ENCODE peak calls at places on chromosomes 1 and 21, in eight cellular contexts. A is A549, T is HCT116, Q is upper lobe of left lung, C is right lobe of liver, Y is body of pancreas, J is IMR-90, G is HepG2. R is an unnamed sample.

GRCh38 chr1:179156026-179156425 is 73.5 kb downstream of the ABL2 start:
- ATAC-seq in A (no peak), T (no peak), Q (no peak), C (no peak), Y (no peak), J (no peak), G (no peak), R (no peak)

GRCh38 chr1:113850127-113850796 is 21.2 kb downstream of the PTPN22 start:
- ATAC-seq in A (no peak), T (no peak), Q (no peak), C (no peak), Y (no peak), J (no peak), G (no peak), R (no peak)

GRCh38 chr1:112322018-112322417 is 74.0 kb upstream of the CTTNBP2NL start:
- ATAC-seq in A (no peak), T (no peak), Q (no peak), C (peak; percentile 36), Y (no peak), J (no peak), G (no peak), R (no peak)

GRCh38 chr1:81506691-81507090 is 294.0 kb upstream of the ADGRL2 start:
- ATAC-seq in A (no peak), T (no peak), Q (no peak), C (peak; percentile 24), Y (no peak), J (no peak), G (no peak), R (no peak)

GRCh38 chr1:44489481-44489880 is 84.4 kb downstream of the RNF220 start:
- ATAC-seq in A (no peak), T (no peak), Q (no peak), C (no peak), Y (no peak), J (peak; percentile 28), G (no peak), R (no peak)

GRCh38 chr1:236122176-236122575 is 20.2 kb upstream of the GPR137B start:
- ATAC-seq in A (no peak), T (no peak), Q (no peak), C (no peak), Y (no peak), J (no peak), G (no peak), R (no peak)

GRCh38 chr1:83746234-83746633 is 252.7 kb downstream of the TTLL7 start:
- ATAC-seq in A (no peak), T (no peak), Q (no peak), C (peak; percentile 66), Y (no peak), J (no peak), G (no peak), R (no peak)

GRCh38 chr1:57761628-57762027 is 337.8 kb upstream of the DAB1 start:
- ATAC-seq in A (no peak), T (no peak), Q (no peak), C (no peak), Y (no peak), J (no peak), G (no peak), R (no peak)

GRCh38 chr1:115426271-115426771 is 88.3 kb upstream of the NGF start:
- ATAC-seq in A (peak; percentile 68), T (no peak), Q (peak; percentile 20), C (peak; percentile 36), Y (peak; percentile 86), J (peak; percentile 78), G (no peak), R (peak; percentile 53)

GRCh38 chr1:34928865-34929496 is 469 bp downstream of the DLGAP3 start:
- ATAC-seq in A (no peak), T (no peak), Q (no peak), C (peak; percentile 19), Y (peak; percentile 41), J (peak; percentile 36), G (peak; percentile 26), R (no peak)

GRCh38 chr1:172002725-172003345 is 161.5 kb downstream of the DNM3 start:
- ATAC-seq in A (peak; percentile 68), T (no peak), Q (no peak), C (peak; percentile 62), Y (no peak), J (peak; percentile 69), G (no peak), R (no peak)

GRCh38 chr21:35969281-35969680 is 91.0 kb downstream of the SETD4 start:
- ATAC-seq in A (no peak), T (no peak), Q (no peak), C (no peak), Y (no peak), J (no peak), G (no peak), R (no peak)

GRCh38 chr1:79478728-79479373 is 472.3 kb upstream of the ADGRL4 start:
- ATAC-seq in A (no peak), T (no peak), Q (no peak), C (no peak), Y (no peak), J (no peak), G (no peak), R (no peak)

GRCh38 chr1:32205401-32206370 is at the start of gene IQCC:
- ATAC-seq in A (peak; percentile 84), T (peak; percentile 87), Q (peak; percentile 90), C (peak; percentile 92), Y (peak; percentile 89), J (peak; percentile 73), G (peak; percentile 74), R (peak; percentile 88)
- TF ChIP-seq POLR2A in A (peak; percentile 57), T (peak; percentile 44), Q (peak; percentile 66), C (peak; percentile 41), Y (peak; percentile 90), J (peak; percentile 75), G (peak; percentile 64), R (peak; percentile 43)

GRCh38 chr1:169451425-169451824 is 24.2 kb upstream of the CCDC181 start:
- ATAC-seq in A (no peak), T (no peak), Q (no peak), C (peak; percentile 29), Y (no peak), J (no peak), G (no peak), R (no peak)

GRCh38 chr1:169456029-169456428 is 28.8 kb upstream of the CCDC181 start:
- ATAC-seq in A (no peak), T (no peak), Q (no peak), C (no peak), Y (no peak), J (no peak), G (no peak), R (no peak)

GRCh38 chr1:169457443-169457842 is 28.3 kb downstream of the SLC19A2 start:
- ATAC-seq in A (no peak), T (no peak), Q (no peak), C (no peak), Y (no peak), J (no peak), G (no peak), R (no peak)

DNA sequence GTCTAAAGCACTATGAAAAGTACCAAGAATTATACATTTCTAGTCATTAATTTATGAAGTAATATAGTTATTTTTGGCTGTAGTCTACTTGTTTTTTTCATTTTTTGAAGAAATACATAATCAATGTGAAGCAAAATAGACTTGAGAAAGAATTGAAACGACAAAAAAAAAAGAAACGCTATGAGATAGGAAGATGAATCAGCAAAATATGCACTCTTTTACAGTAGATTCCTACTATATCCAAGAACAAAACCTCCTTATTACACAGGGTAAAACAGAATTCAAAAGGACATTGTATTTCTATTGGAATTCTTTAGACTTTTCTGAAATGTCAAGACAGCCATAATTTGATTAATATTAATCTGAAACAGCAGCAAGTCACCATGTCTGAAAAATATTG is 25.6 kb upstream of the CCDC181 start:
- ATAC-seq in A (no peak), T (no peak), Q (no peak), C (no peak), Y (no peak), J (no peak), G (no peak), R (no peak)
- TF ChIP-seq POLR2A in A (no peak), T (no peak), Q (no peak), C (no peak), Y (no peak), J (no peak), G (no peak), R (no peak)

DNA sequence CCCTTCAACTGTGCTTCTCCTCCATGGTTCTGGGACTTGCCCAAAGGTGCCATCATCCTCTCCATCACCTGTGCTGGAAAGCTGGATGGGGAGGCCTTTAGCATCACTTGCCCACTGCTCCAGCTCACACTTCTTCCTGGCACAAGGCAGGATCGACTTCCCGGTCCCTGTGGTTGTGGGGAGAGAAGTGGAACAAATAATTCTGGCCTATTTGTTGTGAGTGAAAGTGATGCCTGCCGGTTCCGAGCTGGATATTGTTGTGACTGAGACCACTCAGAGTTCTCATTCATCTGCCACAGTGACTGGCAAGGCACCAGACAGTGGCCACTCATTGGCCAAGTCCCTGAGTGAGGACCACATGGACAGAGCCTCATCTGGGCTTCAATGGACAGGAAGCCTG is 191.9 kb downstream of the PTPRU start:
- ATAC-seq in A (no peak), T (no peak), Q (no peak), C (no peak), Y (no peak), J (no peak), G (no peak), R (no peak)
- TF ChIP-seq POLR2A in A (no peak), T (no peak), Q (no peak), C (no peak), Y (no peak), J (no peak), G (no peak), R (no peak)

GRCh38 chr1:89706700-89707012 is 73.7 kb downstream of the LRRC8C start:
- ATAC-seq in A (no peak), T (no peak), Q (no peak), C (no peak), Y (no peak), J (no peak), G (no peak), R (no peak)

GRCh38 chr1:89703469-89703868 is 70.5 kb downstream of the LRRC8C start:
- ATAC-seq in A (no peak), T (no peak), Q (no peak), C (no peak), Y (no peak), J (no peak), G (no peak), R (no peak)

GRCh38 chr1:89708727-89709375 is 75.9 kb downstream of the LRRC8C start:
- ATAC-seq in A (no peak), T (no peak), Q (no peak), C (no peak), Y (no peak), J (peak; percentile 62), G (no peak), R (no peak)

GRCh38 chr1:89704014-89704413 is 71.1 kb downstream of the LRRC8C start:
- ATAC-seq in A (no peak), T (no peak), Q (no peak), C (no peak), Y (no peak), J (no peak), G (no peak), R (no peak)

DNA sequence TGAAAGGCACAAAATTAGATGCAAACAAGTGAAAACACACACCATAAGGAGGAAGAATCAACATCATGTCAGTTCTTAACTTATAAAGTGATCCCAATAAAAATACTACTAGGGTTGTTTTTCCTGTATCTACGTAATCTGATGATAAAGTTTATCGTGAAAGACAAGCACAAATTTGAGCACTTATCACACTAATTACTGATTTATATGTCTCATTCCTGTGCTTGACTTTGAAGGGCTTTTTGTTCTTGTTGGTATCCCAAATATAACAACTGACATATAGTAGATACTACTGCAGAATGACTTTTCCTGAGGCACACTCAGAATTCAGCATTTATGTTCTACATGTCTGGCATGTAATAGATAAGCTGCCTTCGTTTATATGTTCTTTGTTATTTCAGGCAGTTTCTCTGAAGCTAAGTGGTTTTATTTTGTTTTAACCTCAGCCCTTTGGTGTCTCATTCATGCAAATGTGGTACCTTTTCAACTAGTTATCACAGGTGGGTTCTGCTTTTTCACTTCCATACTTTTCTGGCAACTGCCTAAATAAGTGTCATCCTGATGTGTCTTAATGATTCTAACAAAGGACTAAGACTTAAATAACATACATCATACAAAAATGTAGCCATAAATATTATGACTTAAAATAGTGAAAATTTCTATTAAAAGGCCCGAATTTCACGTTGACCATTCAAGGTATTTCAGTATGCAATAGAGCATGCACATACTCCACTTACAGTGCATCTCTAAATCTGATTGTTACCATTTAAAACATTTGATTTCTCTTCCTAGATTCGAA is 73.2 kb downstream of the LRRC8C start:
- ATAC-seq in A (no peak), T (no peak), Q (no peak), C (no peak), Y (no peak), J (no peak), G (no peak), R (no peak)
- TF ChIP-seq POLR2A in A (no peak), T (no peak), Q (no peak), C (no peak), Y (no peak), J (no peak), G (no peak), R (no peak)